ENCODE peak calls at places on chromosomes 12 and 14, in ten cellular contexts. One of them, this sample, is unnamed.

GRCh38 chr12:39807043-39807442 is 187.4 kb upstream of the ABCD2 start:
- DNase-seq in A549: peak
- DNase-seq in epithelial cell of proximal tubule: no peak
- DNase-seq in NCI-H1930: no peak
- DNase-seq in NCI-H1694: peak
- DNase-seq in AG09309: no peak
- DNase-seq in MV-4-11: peak
- DNase-seq in choroid plexus epithelial cell: peak
- DNase-seq in GM20000: no peak
- DNase-seq in HCEC 1CT: no peak
- DNase-seq in this sample: no peak

GRCh38 chr12:44873898-44874297 is 2.2 kb downstream of the NELL2 start:
- DNase-seq in GM20000: peak
- DNase-seq in AG09309: no peak
- DNase-seq in NCI-H1930: peak
- DNase-seq in epithelial cell of proximal tubule: no peak
- DNase-seq in choroid plexus epithelial cell: peak
- DNase-seq in A549: peak
- DNase-seq in MV-4-11: no peak
- DNase-seq in HCEC 1CT: no peak
- DNase-seq in NCI-H1694: no peak
- DNase-seq in this sample: peak

GRCh38 chr14:103739793-103740501 is 24.3 kb downstream of the ZFYVE21 start:
- DNase-seq in A549: no peak
- DNase-seq in AG09309: no peak
- DNase-seq in choroid plexus epithelial cell: no peak
- DNase-seq in epithelial cell of proximal tubule: no peak
- DNase-seq in GM20000: no peak
- DNase-seq in MV-4-11: no peak
- DNase-seq in NCI-H1930: no peak
- DNase-seq in HCEC 1CT: no peak
- DNase-seq in NCI-H1694: no peak
- DNase-seq in this sample: no peak

GRCh38 chr12:102948941-102949352 is 8.5 kb upstream of the ASCL1 start:
- DNase-seq in MV-4-11: no peak
- DNase-seq in GM20000: peak
- DNase-seq in choroid plexus epithelial cell: peak
- DNase-seq in epithelial cell of proximal tubule: no peak
- DNase-seq in NCI-H1930: peak
- DNase-seq in A549: peak
- DNase-seq in NCI-H1694: peak
- DNase-seq in HCEC 1CT: no peak
- DNase-seq in AG09309: no peak
- DNase-seq in this sample: peak

GRCh38 chr14:106843376-106843775 is 1317.0 kb downstream of the TMEM121 start:
- DNase-seq in GM20000: no peak
- DNase-seq in MV-4-11: no peak
- DNase-seq in NCI-H1930: no peak
- DNase-seq in NCI-H1694: no peak
- DNase-seq in choroid plexus epithelial cell: no peak
- DNase-seq in AG09309: no peak
- DNase-seq in HCEC 1CT: no peak
- DNase-seq in A549: no peak
- DNase-seq in epithelial cell of proximal tubule: no peak
- DNase-seq in this sample: no peak

GRCh38 chr14:23141706-23142467 is 22.8 kb upstream of the CEBPE start:
- DNase-seq in HCEC 1CT: no peak
- DNase-seq in NCI-H1930: no peak
- DNase-seq in GM20000: no peak
- DNase-seq in choroid plexus epithelial cell: peak
- DNase-seq in A549: peak
- DNase-seq in AG09309: no peak
- DNase-seq in NCI-H1694: no peak
- DNase-seq in epithelial cell of proximal tubule: peak
- DNase-seq in MV-4-11: no peak
- DNase-seq in this sample: no peak

GRCh38 chr12:107845980-107846659 is 71.6 kb downstream of the ASCL4 start:
- DNase-seq in MV-4-11: peak
- DNase-seq in NCI-H1694: no peak
- DNase-seq in NCI-H1930: no peak
- DNase-seq in A549: no peak
- DNase-seq in AG09309: no peak
- DNase-seq in epithelial cell of proximal tubule: no peak
- DNase-seq in HCEC 1CT: no peak
- DNase-seq in choroid plexus epithelial cell: no peak
- DNase-seq in GM20000: peak
- DNase-seq in this sample: no peak

GRCh38 chr12:52531563-52532300 is 11.5 kb upstream of the KRT5 start:
- DNase-seq in A549: no peak
- DNase-seq in NCI-H1930: no peak
- DNase-seq in AG09309: no peak
- DNase-seq in NCI-H1694: no peak
- DNase-seq in epithelial cell of proximal tubule: no peak
- DNase-seq in GM20000: no peak
- DNase-seq in MV-4-11: peak
- DNase-seq in HCEC 1CT: no peak
- DNase-seq in choroid plexus epithelial cell: no peak
- DNase-seq in this sample: no peak

GRCh38 chr14:58746701-58747100 is 108.9 kb downstream of the DACT1 start:
- DNase-seq in epithelial cell of proximal tubule: no peak
- DNase-seq in GM20000: no peak
- DNase-seq in HCEC 1CT: peak
- DNase-seq in NCI-H1930: no peak
- DNase-seq in NCI-H1694: no peak
- DNase-seq in MV-4-11: no peak
- DNase-seq in AG09309: no peak
- DNase-seq in choroid plexus epithelial cell: no peak
- DNase-seq in A549: no peak
- DNase-seq in this sample: no peak

GRCh38 chr14:21526672-21527319 is 650 bp upstream of the SALL2 start:
- DNase-seq in HCEC 1CT: no peak
- DNase-seq in NCI-H1930: no peak
- DNase-seq in choroid plexus epithelial cell: no peak
- DNase-seq in AG09309: no peak
- DNase-seq in GM20000: no peak
- DNase-seq in NCI-H1694: no peak
- DNase-seq in epithelial cell of proximal tubule: no peak
- DNase-seq in A549: no peak
- DNase-seq in MV-4-11: no peak
- DNase-seq in this sample: no peak

GRCh38 chr12:63882844-63883243 is 38.3 kb downstream of the SRGAP1 start:
- DNase-seq in NCI-H1694: peak
- DNase-seq in HCEC 1CT: no peak
- DNase-seq in MV-4-11: no peak
- DNase-seq in NCI-H1930: peak
- DNase-seq in GM20000: no peak
- DNase-seq in AG09309: no peak
- DNase-seq in choroid plexus epithelial cell: peak
- DNase-seq in epithelial cell of proximal tubule: no peak
- DNase-seq in A549: no peak
- DNase-seq in this sample: no peak

GRCh38 chr12:69066420-69067373 is 133.7 kb upstream of the CPM start:
- DNase-seq in MV-4-11: peak
- DNase-seq in NCI-H1694: no peak
- DNase-seq in NCI-H1930: no peak
- DNase-seq in AG09309: no peak
- DNase-seq in choroid plexus epithelial cell: no peak
- DNase-seq in A549: no peak
- DNase-seq in GM20000: no peak
- DNase-seq in epithelial cell of proximal tubule: no peak
- DNase-seq in HCEC 1CT: no peak
- DNase-seq in this sample: no peak

GRCh38 chr14:64728106-64728505 is 23.9 kb downstream of the PLEKHG3 start:
- DNase-seq in HCEC 1CT: no peak
- DNase-seq in NCI-H1694: no peak
- DNase-seq in epithelial cell of proximal tubule: no peak
- DNase-seq in choroid plexus epithelial cell: no peak
- DNase-seq in NCI-H1930: no peak
- DNase-seq in A549: no peak
- DNase-seq in GM20000: no peak
- DNase-seq in AG09309: no peak
- DNase-seq in MV-4-11: no peak
- DNase-seq in this sample: no peak

GRCh38 chr12:51246254-51246853 is 7.7 kb downstream of the DAZAP2 start:
- DNase-seq in GM20000: no peak
- DNase-seq in HCEC 1CT: peak
- DNase-seq in MV-4-11: peak
- DNase-seq in AG09309: no peak
- DNase-seq in epithelial cell of proximal tubule: no peak
- DNase-seq in A549: no peak
- DNase-seq in NCI-H1694: no peak
- DNase-seq in choroid plexus epithelial cell: peak
- DNase-seq in NCI-H1930: no peak
- DNase-seq in this sample: peak

GRCh38 chr12:59973515-59973914 is 377.7 kb downstream of the SLC16A7 start:
- DNase-seq in AG09309: peak
- DNase-seq in epithelial cell of proximal tubule: no peak
- DNase-seq in GM20000: no peak
- DNase-seq in A549: no peak
- DNase-seq in NCI-H1930: no peak
- DNase-seq in MV-4-11: no peak
- DNase-seq in choroid plexus epithelial cell: peak
- DNase-seq in HCEC 1CT: peak
- DNase-seq in NCI-H1694: no peak
- DNase-seq in this sample: no peak

GRCh38 chr12:124721501-124722154 is 142.0 kb downstream of the SCARB1 start:
- DNase-seq in HCEC 1CT: no peak
- DNase-seq in NCI-H1694: no peak
- DNase-seq in choroid plexus epithelial cell: no peak
- DNase-seq in NCI-H1930: no peak
- DNase-seq in MV-4-11: no peak
- DNase-seq in A549: no peak
- DNase-seq in epithelial cell of proximal tubule: no peak
- DNase-seq in GM20000: no peak
- DNase-seq in AG09309: no peak
- DNase-seq in this sample: no peak

GRCh38 chr14:52473557-52473956 is 78.7 kb downstream of the TXNDC16 start:
- DNase-seq in A549: peak
- DNase-seq in NCI-H1930: no peak
- DNase-seq in choroid plexus epithelial cell: peak
- DNase-seq in AG09309: peak
- DNase-seq in MV-4-11: peak
- DNase-seq in NCI-H1694: peak
- DNase-seq in HCEC 1CT: peak
- DNase-seq in GM20000: peak
- DNase-seq in epithelial cell of proximal tubule: no peak
- DNase-seq in this sample: peak

GRCh38 chr14:75999511-76000190 is 14.1 kb downstream of the IFT43 start:
- DNase-seq in MV-4-11: no peak
- DNase-seq in A549: no peak
- DNase-seq in NCI-H1694: no peak
- DNase-seq in NCI-H1930: no peak
- DNase-seq in GM20000: no peak
- DNase-seq in choroid plexus epithelial cell: no peak
- DNase-seq in epithelial cell of proximal tubule: no peak
- DNase-seq in HCEC 1CT: no peak
- DNase-seq in AG09309: no peak
- DNase-seq in this sample: no peak

GRCh38 chr14:24837280-24838046 is 203.5 kb upstream of the GZMB start:
- DNase-seq in MV-4-11: no peak
- DNase-seq in GM20000: no peak
- DNase-seq in NCI-H1930: no peak
- DNase-seq in epithelial cell of proximal tubule: no peak
- DNase-seq in A549: no peak
- DNase-seq in AG09309: no peak
- DNase-seq in HCEC 1CT: peak
- DNase-seq in choroid plexus epithelial cell: peak
- DNase-seq in NCI-H1694: no peak
- DNase-seq in this sample: no peak

GRCh38 chr14:80304125-80304766 is 92.9 kb upstream of the DIO2 start:
- DNase-seq in epithelial cell of proximal tubule: no peak
- DNase-seq in choroid plexus epithelial cell: peak
- DNase-seq in NCI-H1694: no peak
- DNase-seq in NCI-H1930: no peak
- DNase-seq in GM20000: no peak
- DNase-seq in A549: no peak
- DNase-seq in MV-4-11: no peak
- DNase-seq in HCEC 1CT: peak
- DNase-seq in AG09309: peak
- DNase-seq in this sample: no peak

GRCh38 chr12:97276621-97277020 is 186.0 kb upstream of the RMST start:
- DNase-seq in MV-4-11: no peak
- DNase-seq in NCI-H1930: no peak
- DNase-seq in HCEC 1CT: no peak
- DNase-seq in A549: no peak
- DNase-seq in choroid plexus epithelial cell: no peak
- DNase-seq in GM20000: no peak
- DNase-seq in epithelial cell of proximal tubule: no peak
- DNase-seq in NCI-H1694: no peak
- DNase-seq in AG09309: no peak
- DNase-seq in this sample: no peak

GRCh38 chr12:27970391-27970980 is 2.0 kb downstream of the PTHLH start:
- DNase-seq in epithelial cell of proximal tubule: no peak
- DNase-seq in NCI-H1694: no peak
- DNase-seq in MV-4-11: no peak
- DNase-seq in HCEC 1CT: no peak
- DNase-seq in choroid plexus epithelial cell: peak
- DNase-seq in NCI-H1930: no peak
- DNase-seq in A549: peak
- DNase-seq in AG09309: no peak
- DNase-seq in GM20000: peak
- DNase-seq in this sample: no peak

GRCh38 chr12:48000878-48001321 is 3.4 kb downstream of the COL2A1 start:
- DNase-seq in NCI-H1694: peak
- DNase-seq in MV-4-11: peak
- DNase-seq in GM20000: no peak
- DNase-seq in HCEC 1CT: peak
- DNase-seq in A549: peak
- DNase-seq in choroid plexus epithelial cell: peak
- DNase-seq in epithelial cell of proximal tubule: peak
- DNase-seq in NCI-H1930: no peak
- DNase-seq in AG09309: peak
- DNase-seq in this sample: no peak

GRCh38 chr12:27198036-27198435 is 46.0 kb upstream of the STK38L start:
- DNase-seq in MV-4-11: no peak
- DNase-seq in epithelial cell of proximal tubule: no peak
- DNase-seq in NCI-H1694: no peak
- DNase-seq in NCI-H1930: no peak
- DNase-seq in AG09309: no peak
- DNase-seq in choroid plexus epithelial cell: no peak
- DNase-seq in A549: no peak
- DNase-seq in HCEC 1CT: peak
- DNase-seq in GM20000: no peak
- DNase-seq in this sample: no peak

GRCh38 chr12:1439687-1440086 is 154.7 kb downstream of the FBXL14 start:
- DNase-seq in MV-4-11: no peak
- DNase-seq in A549: no peak
- DNase-seq in choroid plexus epithelial cell: no peak
- DNase-seq in GM20000: no peak
- DNase-seq in AG09309: no peak
- DNase-seq in NCI-H1694: no peak
- DNase-seq in NCI-H1930: no peak
- DNase-seq in epithelial cell of proximal tubule: no peak
- DNase-seq in HCEC 1CT: no peak
- DNase-seq in this sample: no peak

GRCh38 chr12:93699271-93700141 is 22.3 kb downstream of the CRADD start:
- DNase-seq in MV-4-11: no peak
- DNase-seq in A549: no peak
- DNase-seq in choroid plexus epithelial cell: peak
- DNase-seq in AG09309: peak
- DNase-seq in epithelial cell of proximal tubule: no peak
- DNase-seq in GM20000: no peak
- DNase-seq in HCEC 1CT: peak
- DNase-seq in NCI-H1694: no peak
- DNase-seq in NCI-H1930: no peak
- DNase-seq in this sample: no peak

GRCh38 chr14:101417434-101417833 is 143.9 kb upstream of the DIO3 start:
- DNase-seq in NCI-H1694: no peak
- DNase-seq in A549: no peak
- DNase-seq in epithelial cell of proximal tubule: no peak
- DNase-seq in NCI-H1930: no peak
- DNase-seq in GM20000: no peak
- DNase-seq in MV-4-11: no peak
- DNase-seq in HCEC 1CT: no peak
- DNase-seq in choroid plexus epithelial cell: no peak
- DNase-seq in AG09309: no peak
- DNase-seq in this sample: no peak

GRCh38 chr14:80678436-80678835 is 263.1 kb downstream of the CEP128 start:
- DNase-seq in NCI-H1694: no peak
- DNase-seq in GM20000: no peak
- DNase-seq in HCEC 1CT: peak
- DNase-seq in AG09309: no peak
- DNase-seq in A549: no peak
- DNase-seq in NCI-H1930: no peak
- DNase-seq in choroid plexus epithelial cell: peak
- DNase-seq in epithelial cell of proximal tubule: no peak
- DNase-seq in MV-4-11: no peak
- DNase-seq in this sample: no peak

This sample was measured in small intestine.